ENCODE peak calls at places on chromosome 13, in seven cellular contexts. One of them, this sample, is unnamed.

GRCh38 chr13:43799191-43799590 is 12.4 kb upstream of the ENOX1 start:
- DNase-seq in H9: no peak
- DNase-seq in IMR-90: peak
- DNase-seq in trophoblast cell: peak
- DNase-seq in mesendoderm: no peak
- DNase-seq in H1: no peak
- DNase-seq in neuronal stem cell: no peak
- DNase-seq in this sample: peak

GRCh38 chr13:76953921-76954320 is 5.6 kb downstream of the ACOD1 start:
- DNase-seq in H9: no peak
- DNase-seq in mesendoderm: no peak
- DNase-seq in H1: no peak
- DNase-seq in IMR-90: no peak
- DNase-seq in trophoblast cell: no peak
- DNase-seq in neuronal stem cell: no peak
- DNase-seq in this sample: no peak

GRCh38 chr13:40992678-40993077 is 26.4 kb downstream of the ELF1 start:
- DNase-seq in H1: no peak
- DNase-seq in mesendoderm: peak
- DNase-seq in trophoblast cell: no peak
- DNase-seq in H9: no peak
- DNase-seq in neuronal stem cell: no peak
- DNase-seq in IMR-90: no peak
- DNase-seq in this sample: no peak

GRCh38 chr13:71874490-71874889 is 7.5 kb upstream of the DACH1 start:
- DNase-seq in H9: no peak
- DNase-seq in mesendoderm: no peak
- DNase-seq in H1: no peak
- DNase-seq in IMR-90: no peak
- DNase-seq in trophoblast cell: no peak
- DNase-seq in neuronal stem cell: no peak
- DNase-seq in this sample: no peak

GRCh38 chr13:53189162-53189561 is 160.5 kb downstream of the OLFM4 start:
- DNase-seq in mesendoderm: no peak
- DNase-seq in trophoblast cell: no peak
- DNase-seq in H9: no peak
- DNase-seq in H1: no peak
- DNase-seq in neuronal stem cell: no peak
- DNase-seq in IMR-90: no peak
- DNase-seq in this sample: no peak

GRCh38 chr13:62119739-62120700 is 704.4 kb upstream of the PCDH20 start:
- DNase-seq in H1: no peak
- DNase-seq in H9: no peak
- DNase-seq in neuronal stem cell: no peak
- DNase-seq in trophoblast cell: peak
- DNase-seq in IMR-90: peak
- DNase-seq in mesendoderm: peak
- DNase-seq in this sample: peak

GRCh38 chr13:34153428-34154180 is 335.7 kb downstream of the RFC3 start:
- DNase-seq in mesendoderm: peak
- DNase-seq in IMR-90: no peak
- DNase-seq in H1: no peak
- DNase-seq in H9: no peak
- DNase-seq in neuronal stem cell: no peak
- DNase-seq in trophoblast cell: no peak
- DNase-seq in this sample: peak

GRCh38 chr13:31722684-31723083 is 16.6 kb upstream of the RXFP2 start:
- DNase-seq in mesendoderm: no peak
- DNase-seq in H1: no peak
- DNase-seq in trophoblast cell: no peak
- DNase-seq in H9: no peak
- DNase-seq in neuronal stem cell: no peak
- DNase-seq in IMR-90: no peak
- DNase-seq in this sample: no peak

GRCh38 chr13:110133425-110134235 is 173.3 kb downstream of the COL4A1 start:
- DNase-seq in H1: no peak
- DNase-seq in IMR-90: no peak
- DNase-seq in H9: no peak
- DNase-seq in neuronal stem cell: no peak
- DNase-seq in trophoblast cell: no peak
- DNase-seq in mesendoderm: peak
- DNase-seq in this sample: no peak

GRCh38 chr13:57326532-57326931 is 159.5 kb downstream of the PRR20E start:
- DNase-seq in mesendoderm: no peak
- DNase-seq in H9: no peak
- DNase-seq in neuronal stem cell: no peak
- DNase-seq in H1: no peak
- DNase-seq in IMR-90: no peak
- DNase-seq in trophoblast cell: no peak
- DNase-seq in this sample: no peak

GRCh38 chr13:98175823-98176222 is 1.2 kb downstream of the RNF113B start:
- DNase-seq in neuronal stem cell: no peak
- DNase-seq in H9: no peak
- DNase-seq in trophoblast cell: no peak
- DNase-seq in mesendoderm: no peak
- DNase-seq in H1: no peak
- DNase-seq in IMR-90: peak
- DNase-seq in this sample: peak

GRCh38 chr13:42667638-42668037 is 93.7 kb downstream of the TNFSF11 start:
- DNase-seq in H1: no peak
- DNase-seq in neuronal stem cell: no peak
- DNase-seq in H9: no peak
- DNase-seq in IMR-90: no peak
- DNase-seq in trophoblast cell: no peak
- DNase-seq in mesendoderm: no peak
- DNase-seq in this sample: no peak

GRCh38 chr13:35763805-35764170 is 287.3 kb upstream of the MAB21L1 start:
- DNase-seq in IMR-90: no peak
- DNase-seq in mesendoderm: no peak
- DNase-seq in trophoblast cell: no peak
- DNase-seq in H9: no peak
- DNase-seq in H1: no peak
- DNase-seq in neuronal stem cell: no peak
- DNase-seq in this sample: no peak

GRCh38 chr13:19601749-19602725 is 31.4 kb upstream of the MPHOSPH8 start:
- DNase-seq in H9: peak
- DNase-seq in neuronal stem cell: peak
- DNase-seq in trophoblast cell: peak
- DNase-seq in mesendoderm: peak
- DNase-seq in H1: peak
- DNase-seq in IMR-90: peak
- DNase-seq in this sample: peak

GRCh38 chr13:109785141-109785891 is 1.1 kb downstream of the IRS2 start:
- DNase-seq in IMR-90: peak
- DNase-seq in neuronal stem cell: no peak
- DNase-seq in H9: peak
- DNase-seq in H1: peak
- DNase-seq in trophoblast cell: peak
- DNase-seq in mesendoderm: peak
- DNase-seq in this sample: peak

GRCh38 chr13:36432106-36432544 is at the start of gene CCNA1:
- DNase-seq in H9: peak
- DNase-seq in mesendoderm: peak
- DNase-seq in neuronal stem cell: peak
- DNase-seq in H1: peak
- DNase-seq in IMR-90: no peak
- DNase-seq in trophoblast cell: no peak
- DNase-seq in this sample: no peak

GRCh38 chr13:43316997-43317396 is 293.6 kb downstream of the DNAJC15 start:
- DNase-seq in H9: no peak
- DNase-seq in neuronal stem cell: no peak
- DNase-seq in IMR-90: peak
- DNase-seq in trophoblast cell: peak
- DNase-seq in mesendoderm: peak
- DNase-seq in H1: no peak
- DNase-seq in this sample: peak

GRCh38 chr13:29922281-29922821 is 71.9 kb upstream of the UBL3 start:
- DNase-seq in H1: no peak
- DNase-seq in trophoblast cell: no peak
- DNase-seq in neuronal stem cell: no peak
- DNase-seq in IMR-90: peak
- DNase-seq in mesendoderm: no peak
- DNase-seq in H9: no peak
- DNase-seq in this sample: peak

GRCh38 chr13:27076411-27076810 is 95.2 kb downstream of the USP12 start:
- DNase-seq in mesendoderm: no peak
- DNase-seq in trophoblast cell: no peak
- DNase-seq in H9: no peak
- DNase-seq in IMR-90: peak
- DNase-seq in neuronal stem cell: no peak
- DNase-seq in H1: no peak
- DNase-seq in this sample: no peak

GRCh38 chr13:69677343-69677742 is 430.3 kb upstream of the ATXN8OS start:
- DNase-seq in mesendoderm: no peak
- DNase-seq in H9: no peak
- DNase-seq in trophoblast cell: no peak
- DNase-seq in IMR-90: no peak
- DNase-seq in neuronal stem cell: no peak
- DNase-seq in H1: no peak
- DNase-seq in this sample: no peak

GRCh38 chr13:26017196-26017921 is 34.5 kb downstream of the SHISA2 start:
- DNase-seq in H1: no peak
- DNase-seq in trophoblast cell: no peak
- DNase-seq in IMR-90: no peak
- DNase-seq in mesendoderm: no peak
- DNase-seq in neuronal stem cell: no peak
- DNase-seq in H9: no peak
- DNase-seq in this sample: no peak

GRCh38 chr13:48448963-48449614 is 36.2 kb upstream of the LPAR6 start:
- DNase-seq in trophoblast cell: peak
- DNase-seq in mesendoderm: no peak
- DNase-seq in H1: no peak
- DNase-seq in H9: no peak
- DNase-seq in IMR-90: peak
- DNase-seq in neuronal stem cell: no peak
- DNase-seq in this sample: peak

GRCh38 chr13:53151692-53152421 is 123.2 kb downstream of the OLFM4 start:
- DNase-seq in IMR-90: peak
- DNase-seq in H1: peak
- DNase-seq in H9: peak
- DNase-seq in trophoblast cell: peak
- DNase-seq in neuronal stem cell: peak
- DNase-seq in mesendoderm: peak
- DNase-seq in this sample: peak

GRCh38 chr13:89066868-89067466 is 1395.8 kb downstream of the SLITRK5 start:
- DNase-seq in H9: peak
- DNase-seq in trophoblast cell: peak
- DNase-seq in mesendoderm: peak
- DNase-seq in IMR-90: peak
- DNase-seq in H1: no peak
- DNase-seq in neuronal stem cell: peak
- DNase-seq in this sample: peak

GRCh38 chr13:28495586-28496564 is 947 bp upstream of the FLT1 start:
- DNase-seq in mesendoderm: peak
- DNase-seq in H1: peak
- DNase-seq in trophoblast cell: peak
- DNase-seq in neuronal stem cell: no peak
- DNase-seq in H9: no peak
- DNase-seq in IMR-90: no peak
- DNase-seq in this sample: no peak

GRCh38 chr13:112877976-112878955 is 90.7 kb upstream of the MCF2L start:
- DNase-seq in H9: no peak
- DNase-seq in trophoblast cell: no peak
- DNase-seq in IMR-90: no peak
- DNase-seq in mesendoderm: no peak
- DNase-seq in neuronal stem cell: no peak
- DNase-seq in H1: no peak
- DNase-seq in this sample: no peak

GRCh38 chr13:23514076-23514475 is 56.1 kb upstream of the TNFRSF19 start:
- DNase-seq in trophoblast cell: no peak
- DNase-seq in H9: no peak
- DNase-seq in neuronal stem cell: no peak
- DNase-seq in mesendoderm: no peak
- DNase-seq in IMR-90: no peak
- DNase-seq in H1: no peak
- DNase-seq in this sample: no peak

GRCh38 chr13:113598481-113598880 is 13.9 kb downstream of the TFDP1 start:
- DNase-seq in H1: no peak
- DNase-seq in neuronal stem cell: no peak
- DNase-seq in trophoblast cell: no peak
- DNase-seq in IMR-90: no peak
- DNase-seq in H9: peak
- DNase-seq in mesendoderm: no peak
- DNase-seq in this sample: no peak

GRCh38 chr13:42964681-42965305 is 27.2 kb downstream of the EPSTI1 start:
- DNase-seq in H1: no peak
- DNase-seq in mesendoderm: no peak
- DNase-seq in trophoblast cell: peak
- DNase-seq in IMR-90: peak
- DNase-seq in H9: no peak
- DNase-seq in neuronal stem cell: no peak
- DNase-seq in this sample: no peak

GRCh38 chr13:27926644-27927434 is 7.0 kb downstream of the PDX1 start:
- DNase-seq in H1: peak
- DNase-seq in neuronal stem cell: peak
- DNase-seq in H9: peak
- DNase-seq in IMR-90: no peak
- DNase-seq in trophoblast cell: no peak
- DNase-seq in mesendoderm: no peak
- DNase-seq in this sample: no peak

GRCh38 chr13:79051472-79051871 is 354.6 kb downstream of the RBM26 start:
- DNase-seq in H9: no peak
- DNase-seq in trophoblast cell: no peak
- DNase-seq in mesendoderm: no peak
- DNase-seq in H1: no peak
- DNase-seq in neuronal stem cell: no peak
- DNase-seq in IMR-90: no peak
- DNase-seq in this sample: no peak
- H2AK5ac ChIP-seq in H9: no peak
- H2AK5ac ChIP-seq in trophoblast cell: no peak
- H2AK5ac ChIP-seq in mesendoderm: no peak
- H2AK5ac ChIP-seq in H1: no peak
- H2AK5ac ChIP-seq in neuronal stem cell: no peak
- H2AK5ac ChIP-seq in IMR-90: no peak
- H2AK5ac ChIP-seq in this sample: no peak

GRCh38 chr13:22256111-22256639 is 585.3 kb downstream of the FGF9 start:
- DNase-seq in trophoblast cell: no peak
- DNase-seq in neuronal stem cell: no peak
- DNase-seq in mesendoderm: no peak
- DNase-seq in IMR-90: no peak
- DNase-seq in H1: no peak
- DNase-seq in H9: no peak
- DNase-seq in this sample: no peak
- H2AK5ac ChIP-seq in trophoblast cell: no peak
- H2AK5ac ChIP-seq in neuronal stem cell: no peak
- H2AK5ac ChIP-seq in mesendoderm: no peak
- H2AK5ac ChIP-seq in IMR-90: no peak
- H2AK5ac ChIP-seq in H1: no peak
- H2AK5ac ChIP-seq in H9: no peak
- H2AK5ac ChIP-seq in this sample: no peak

GRCh38 chr13:88005188-88005587 is 334.0 kb downstream of the SLITRK5 start:
- DNase-seq in IMR-90: no peak
- DNase-seq in trophoblast cell: no peak
- DNase-seq in H9: no peak
- DNase-seq in mesendoderm: no peak
- DNase-seq in neuronal stem cell: no peak
- DNase-seq in H1: no peak
- DNase-seq in this sample: no peak
- H2AK5ac ChIP-seq in IMR-90: no peak
- H2AK5ac ChIP-seq in trophoblast cell: no peak
- H2AK5ac ChIP-seq in H9: no peak
- H2AK5ac ChIP-seq in mesendoderm: no peak
- H2AK5ac ChIP-seq in neuronal stem cell: no peak
- H2AK5ac ChIP-seq in H1: peak
- H2AK5ac ChIP-seq in this sample: peak

GRCh38 chr13:111521030-111521429 is 200.6 kb downstream of the TEX29 start:
- DNase-seq in trophoblast cell: no peak
- DNase-seq in H1: no peak
- DNase-seq in mesendoderm: no peak
- DNase-seq in H9: peak
- DNase-seq in neuronal stem cell: no peak
- DNase-seq in IMR-90: no peak
- DNase-seq in this sample: no peak
- H2AK5ac ChIP-seq in trophoblast cell: no peak
- H2AK5ac ChIP-seq in H1: no peak
- H2AK5ac ChIP-seq in mesendoderm: no peak
- H2AK5ac ChIP-seq in H9: no peak
- H2AK5ac ChIP-seq in neuronal stem cell: no peak
- H2AK5ac ChIP-seq in IMR-90: no peak
- H2AK5ac ChIP-seq in this sample: no peak

This sample was measured in mesenchymal stem cell.